ENCODE peak calls at places on chromosomes 7 and 10, in four cellular contexts. I is PC-9, H is IMR-90, G is mesendoderm. P is an unnamed sample.

GRCh38 chr7:91164948-91165845 is 99.0 kb upstream of the FZD1 start:
- DNase-seq in H (peak; percentile 88), G (no peak), I (peak; percentile 1), P (peak; percentile 56)

GRCh38 chr10:91745086-91745831 is 53.0 kb upstream of the TNKS2 start:
- DNase-seq in H (no peak), I (peak; percentile 23), G (peak; percentile 94), P (no peak)

GRCh38 chr7:157572622-157573021 is 235.8 kb downstream of the DNAJB6 start:
- DNase-seq in H (no peak), G (no peak), I (no peak), P (no peak)

GRCh38 chr7:71974611-71975010 is 437.5 kb downstream of the CALN1 start:
- DNase-seq in G (no peak), H (no peak), I (no peak), P (no peak)

GRCh38 chr10:125257521-125258105 is 97.2 kb upstream of the CTBP2 start:
- DNase-seq in G (no peak), H (no peak), I (no peak), P (no peak)

GRCh38 chr7:86320341-86320740 is 323.4 kb upstream of the GRM3 start:
- DNase-seq in H (no peak), I (no peak), G (no peak), P (no peak)

GRCh38 chr7:68610751-68611150 is 987.5 kb upstream of the AUTS2 start:
- DNase-seq in I (no peak), G (no peak), H (no peak), P (no peak)

GRCh38 chr7:143375298-143376034 is 5.7 kb upstream of the ZYX start:
- DNase-seq in H (no peak), G (no peak), I (no peak), P (peak; percentile 40)

GRCh38 chr10:110357252-110357780 is 52.6 kb upstream of the SMNDC1 start:
- DNase-seq in H (peak; percentile 99), I (no peak), G (no peak), P (peak; percentile 38)

GRCh38 chr10:75845538-75845937 is 414.1 kb downstream of the LRMDA start:
- DNase-seq in G (peak; percentile 5), I (no peak), H (no peak), P (no peak)

GRCh38 chr7:93298671-93299070 is 66.5 kb downstream of the VPS50 start:
- DNase-seq in I (no peak), G (no peak), H (peak; percentile 42), P (no peak)

GRCh38 chr10:101839421-101840063 is 4.1 kb downstream of the KCNIP2 start:
- DNase-seq in G (peak; percentile 70), H (peak; percentile 11), I (peak; percentile 44), P (no peak)

GRCh38 chr10:102813734-102814455 is 23.3 kb downstream of the CYP17A1 start:
- DNase-seq in I (peak; percentile 43), G (no peak), H (peak; percentile 37), P (no peak)

GRCh38 chr7:104857458-104858425 is 156.3 kb upstream of the KMT2E start:
- DNase-seq in I (no peak), H (no peak), G (no peak), P (no peak)

GRCh38 chr7:104852386-104852785 is 161.6 kb upstream of the KMT2E start:
- DNase-seq in G (no peak), H (no peak), I (no peak), P (no peak)

GRCh38 chr7:104851268-104851667 is 162.7 kb upstream of the KMT2E start:
- DNase-seq in G (no peak), I (no peak), H (no peak), P (no peak)

GRCh38 chr7:104859754-104860426 is 154.1 kb upstream of the KMT2E start:
- DNase-seq in H (no peak), I (no peak), G (no peak), P (no peak)

DNA sequence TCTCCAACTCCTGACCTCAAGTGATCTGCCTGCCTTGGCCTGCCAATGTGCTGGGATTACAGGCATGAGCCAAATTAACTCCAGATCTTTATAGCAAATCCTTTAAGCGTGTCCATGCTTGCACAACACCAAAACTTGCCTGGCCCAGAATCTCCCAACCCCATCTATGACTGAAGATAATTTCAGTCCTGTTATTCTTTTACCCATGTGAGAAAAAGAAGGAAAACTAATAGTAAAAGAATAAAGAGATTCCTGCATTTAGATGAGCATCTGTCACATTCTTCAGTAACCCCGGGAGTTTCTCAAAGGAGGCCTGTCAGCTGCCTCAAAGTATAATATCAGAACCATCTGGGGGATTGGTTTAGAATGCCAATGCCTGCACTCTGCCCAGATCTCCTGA is 158.2 kb upstream of the KMT2E start:
- DNase-seq in H (no peak), G (no peak), I (no peak), P (no peak)
- H3K4me2 ChIP-seq in H (no peak overlapping the region), G (no peak overlapping the region), I (no peak overlapping the region), P (no peak overlapping the region)

DNA sequence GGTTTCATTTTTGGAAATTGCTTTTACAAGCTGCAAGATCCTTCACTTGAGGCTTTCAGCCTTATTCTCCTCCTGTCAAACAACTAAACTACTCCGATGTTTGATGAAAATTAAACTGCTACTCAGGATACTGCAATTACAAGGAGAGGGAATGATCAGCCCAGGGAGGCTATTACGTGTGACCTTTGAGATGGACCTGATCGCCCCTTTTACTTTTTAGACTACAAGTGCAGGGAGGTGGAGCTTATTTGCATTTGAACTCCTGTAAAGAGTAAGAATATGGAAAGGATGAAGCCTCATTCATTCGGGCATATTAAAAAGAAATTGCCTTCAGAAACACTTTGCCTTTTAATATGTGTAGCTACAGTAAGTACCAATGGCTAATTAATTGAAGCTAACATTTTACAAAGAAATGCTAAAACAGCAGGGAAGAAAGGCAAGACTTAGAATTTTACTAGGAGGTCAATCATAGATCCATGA is 219.1 kb downstream of the PHTF2 start:
- DNase-seq in H (no peak), I (no peak), G (no peak), P (no peak)
- H3K4me2 ChIP-seq in H (no peak overlapping the region), I (no peak overlapping the region), G (no peak overlapping the region), P (no peak overlapping the region)

GRCh38 chr10:119189811-119190282 is 11.2 kb upstream of the PRDX3 start:
- DNase-seq in I (no peak), G (no peak), H (peak; percentile 95), P (no peak)

GRCh38 chr10:119191881-119192280 is 13.3 kb upstream of the PRDX3 start:
- DNase-seq in H (no peak), I (peak; percentile 40), G (peak; percentile 46), P (no peak)

GRCh38 chr10:119190954-119191619 is 12.5 kb upstream of the PRDX3 start:
- DNase-seq in I (no peak), H (no peak), G (no peak), P (no peak)

GRCh38 chr10:119190353-119190752 is 11.7 kb upstream of the PRDX3 start:
- DNase-seq in I (no peak), H (peak; percentile 99), G (peak; percentile 73), P (no peak)
- H3K4me2 ChIP-seq in I (no peak overlapping the region), H (peak overlapping the region; percentile 45), G (no peak overlapping the region), P (no peak overlapping the region)

GRCh38 chr10:59222788-59223187 is 46.3 kb downstream of the PHYHIPL start:
- DNase-seq in G (peak; percentile 11), H (peak; percentile 5), I (no peak), P (no peak)
- H3K4me2 ChIP-seq in G (no peak overlapping the region), H (no peak overlapping the region), I (no peak overlapping the region), P (no peak overlapping the region)

DNA sequence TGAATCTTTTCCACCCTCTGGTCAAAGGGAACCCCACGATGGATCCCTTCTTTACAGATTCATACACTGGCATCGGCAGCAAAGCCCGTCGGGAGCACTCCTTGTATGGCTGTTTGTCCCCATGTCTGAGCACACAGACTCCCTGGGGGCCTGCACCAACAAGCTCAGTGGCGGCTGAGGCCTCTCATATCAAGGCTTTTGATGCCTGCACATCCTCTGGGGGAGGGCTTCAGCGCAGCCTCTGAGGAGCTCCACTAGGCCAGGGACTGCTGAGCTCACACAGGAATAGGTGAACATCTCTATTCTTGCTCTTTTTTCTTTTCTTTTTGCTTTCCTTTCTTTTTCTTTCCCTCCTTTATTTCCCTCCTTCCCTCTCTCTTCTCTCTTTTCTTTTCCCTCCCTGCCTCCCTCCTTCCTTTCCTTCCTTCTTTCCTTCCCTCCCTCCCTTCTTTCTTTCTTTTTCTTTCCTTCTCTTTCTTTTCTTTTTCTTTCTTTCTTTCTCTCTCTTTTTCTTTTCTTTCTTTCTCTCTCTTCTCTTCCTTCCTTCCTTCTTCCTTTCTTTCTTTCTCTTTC is 174.6 kb downstream of the CCDC3 start:
- DNase-seq in I (no peak), G (no peak), H (no peak), P (peak; percentile 3)
- H3K4me2 ChIP-seq in I (no peak overlapping the region), G (no peak overlapping the region), H (no peak overlapping the region), P (no peak overlapping the region)

GRCh38 chr10:33333260-33334169 is 952 bp downstream of the NRP1 start:
- DNase-seq in H (no peak), G (no peak), I (no peak), P (no peak)

GRCh38 chr10:33335550-33335799 is 1.0 kb upstream of the NRP1 start:
- DNase-seq in G (no peak), H (no peak), I (no peak), P (no peak)

GRCh38 chr10:33335800-33336605 is 1.5 kb upstream of the NRP1 start:
- DNase-seq in I (peak; percentile 72), G (peak; percentile 50), H (peak; percentile 44), P (no peak)

GRCh38 chr10:33334170-33334838 is at the start of gene NRP1:
- DNase-seq in G (peak; percentile 75), I (peak; percentile 25), H (no peak), P (no peak)

DNA sequence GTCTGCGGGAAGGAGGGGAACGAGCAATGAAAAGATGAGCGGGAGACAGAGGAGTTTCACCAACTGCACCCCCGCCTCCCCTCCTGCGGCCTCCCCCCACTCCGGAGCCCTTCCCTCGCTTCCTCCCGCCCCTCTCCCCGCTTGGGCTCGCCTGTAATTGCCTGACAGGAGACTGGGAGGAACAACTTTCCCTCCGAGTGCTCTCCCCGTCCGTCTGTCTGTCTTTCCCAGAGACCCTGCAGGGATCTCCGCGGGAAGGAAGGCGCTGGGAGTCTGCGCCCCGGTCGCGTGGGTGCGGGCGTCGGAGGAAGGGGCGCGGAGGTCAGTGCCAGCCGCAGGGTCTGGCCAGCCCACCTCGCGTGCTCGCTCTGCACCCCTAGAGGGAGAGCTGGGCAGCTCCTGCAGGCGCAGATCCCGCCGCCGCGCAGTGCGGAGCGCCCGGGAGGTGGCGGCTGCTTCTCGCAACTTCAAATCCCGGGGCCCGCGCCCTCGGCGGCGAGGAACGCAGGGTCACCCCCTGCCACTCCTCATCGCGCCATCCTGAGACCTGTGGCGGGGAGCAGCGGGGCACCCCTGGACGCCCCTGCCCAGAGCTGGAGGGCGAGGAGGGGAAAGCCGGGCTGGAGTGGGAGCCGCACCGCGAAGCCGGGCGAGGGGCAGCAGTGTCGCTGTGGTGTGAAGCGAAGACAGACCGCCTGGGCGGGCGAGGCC is 527 bp upstream of the NRP1 start:
- DNase-seq in H (peak; percentile 87), G (peak; percentile 87), I (peak; percentile 73), P (no peak)
- H3K4me2 ChIP-seq in H (peak overlapping the region; percentile 96), G (peak overlapping the region; percentile 95), I (peak overlapping the region; percentile 91), P (no peak overlapping the region)

P was measured in OCI-LY7.